ENCODE peak calls at places on chromosomes 5 and 9, in ten cellular contexts. J is stimulated activated CD8-positive, alpha-beta memory T cell treated with anti-CD3 and anti-CD28 coated beads, Interleukin-15, amount 100 ng/mL, for 4 hours; P is hippocampal formation; O is NCI-H1417; R is AG10803; S is colonic mucosa; F is activated T-cell treated with anti-CD3 and anti-CD28 coated beads for 1 hour; K is COR-L47; Q is mesendoderm; M is NCI-H524. V is an unnamed sample.

GRCh38 chr5:6637022-6637421 is 3.8 kb downstream of the SRD5A1 start:
- DNase-seq in M (no peak), F (no peak), S (no peak), R (no peak), J (no peak), K (no peak), O (no peak), Q (no peak), P (no peak), V (no peak)

GRCh38 chr5:159657766-159658165 is 258.5 kb upstream of the ADRA1B start:
- DNase-seq in J (no peak), M (peak; percentile 86), F (no peak), P (no peak), S (no peak), O (no peak), K (no peak), Q (no peak), R (peak; percentile 15), V (peak; percentile 19)

GRCh38 chr9:74379718-74380117 is 117.4 kb upstream of the RORB start:
- DNase-seq in S (no peak), P (no peak), R (no peak), Q (peak; percentile 86), M (peak; percentile 65), J (no peak), O (peak; percentile 72), F (no peak), K (peak; percentile 57), V (peak; percentile 91)

GRCh38 chr9:92308893-92309292 is 15.4 kb upstream of the IARS1 start:
- DNase-seq in M (no peak), O (no peak), K (no peak), F (no peak), J (no peak), R (no peak), Q (no peak), P (no peak), S (no peak), V (no peak)

GRCh38 chr5:151740336-151740942 is 18.0 kb downstream of the ATOX1 start:
- DNase-seq in S (peak; percentile 45), Q (peak; percentile 92), O (peak; percentile 43), F (peak; percentile 19), R (peak; percentile 97), M (peak; percentile 53), J (peak; percentile 16), K (peak; percentile 19), P (peak; percentile 44), V (peak; percentile 65)

GRCh38 chr9:130419521-130420035 is 25.2 kb upstream of the ASS1 start:
- DNase-seq in J (no peak), P (no peak), S (no peak), Q (no peak), K (no peak), M (no peak), F (no peak), O (no peak), R (no peak), V (no peak)

GRCh38 chr5:110832683-110833082 is 93.9 kb downstream of the SLC25A46 start:
- DNase-seq in M (no peak), S (no peak), P (no peak), R (no peak), J (no peak), Q (no peak), O (no peak), F (no peak), K (no peak), V (no peak)

GRCh38 chr5:322281-322941 is 897 bp downstream of the AHRR start:
- DNase-seq in P (no peak), O (no peak), J (no peak), Q (no peak), K (no peak), S (no peak), R (peak; percentile 56), F (no peak), M (no peak), V (no peak)

GRCh38 chr5:67004730-67005350 is 191.8 kb downstream of the CD180 start:
- DNase-seq in F (no peak), M (no peak), S (no peak), J (no peak), P (no peak), R (no peak), Q (peak; percentile 57), K (no peak), O (peak; percentile 55), V (no peak)

GRCh38 chr5:58274199-58274598 is 185.7 kb downstream of the PLK2 start:
- DNase-seq in J (no peak), O (no peak), F (no peak), P (no peak), Q (no peak), S (no peak), R (no peak), M (no peak), K (no peak), V (no peak)

GRCh38 chr5:122192883-122193496 is 63.6 kb downstream of the ZNF474 start:
- DNase-seq in F (no peak), S (peak; percentile 58), J (no peak), K (peak; percentile 63), R (peak; percentile 74), P (no peak), O (peak; percentile 79), Q (peak; percentile 75), M (peak; percentile 77), V (peak; percentile 83)

GRCh38 chr5:132455614-132456115 is 34.9 kb downstream of the IRF1 start:
- DNase-seq in F (no peak), O (no peak), M (no peak), P (no peak), R (no peak), J (no peak), K (no peak), Q (no peak), S (no peak), V (no peak)

GRCh38 chr9:100473271-100474081 is 527 bp downstream of the TMEFF1 start:
- DNase-seq in S (peak; percentile 19), K (peak; percentile 64), R (peak; percentile 23), J (no peak), P (no peak), M (peak; percentile 62), Q (peak; percentile 74), F (no peak), O (peak; percentile 81), V (peak; percentile 59)

GRCh38 chr5:142753114-142753764 is 16.9 kb upstream of the ARHGAP26 start:
- DNase-seq in M (no peak), P (peak; percentile 21), R (peak; percentile 42), Q (no peak), O (no peak), S (no peak), K (no peak), J (no peak), F (no peak), V (no peak)

GRCh38 chr9:90926920-90927319 is 125.3 kb downstream of the SYK start:
- DNase-seq in S (no peak), R (peak; percentile 17), K (no peak), Q (no peak), F (no peak), M (no peak), P (no peak), J (no peak), O (no peak), V (no peak)

V was measured in NCI-H82.